ENCODE peak calls at places on chromosome 17, in five cellular contexts. One of them, this sample, is unnamed.

GRCh38 chr17:6853764-6854442 is 22.4 kb upstream of the TEKT1 start:
- DNase-seq in HCT116: peak
- DNase-seq in H1: peak
- DNase-seq in HepG2: peak
- DNase-seq in suprapubic skin: no peak
- DNase-seq in this sample: no peak

GRCh38 chr17:7114875-7115614 is 423 bp upstream of the ASGR2 start:
- DNase-seq in HCT116: no peak
- DNase-seq in H1: no peak
- DNase-seq in HepG2: peak
- DNase-seq in suprapubic skin: no peak
- DNase-seq in this sample: no peak

GRCh38 chr17:34519286-34519685 is 60.1 kb upstream of the TMEM132E start:
- DNase-seq in HepG2: peak
- DNase-seq in suprapubic skin: no peak
- DNase-seq in H1: peak
- DNase-seq in HCT116: no peak
- DNase-seq in this sample: no peak

GRCh38 chr17:1907818-1908698 is 78.3 kb downstream of the RPA1 start:
- DNase-seq in HepG2: no peak
- DNase-seq in suprapubic skin: no peak
- DNase-seq in H1: peak
- DNase-seq in HCT116: no peak
- DNase-seq in this sample: no peak

GRCh38 chr17:77164483-77165030 is 23.8 kb downstream of the SEC14L1 start:
- DNase-seq in HCT116: no peak
- DNase-seq in HepG2: peak
- DNase-seq in H1: no peak
- DNase-seq in suprapubic skin: no peak
- DNase-seq in this sample: no peak

GRCh38 chr17:27502526-27503324 is 46.5 kb downstream of the KSR1 start:
- DNase-seq in H1: no peak
- DNase-seq in suprapubic skin: no peak
- DNase-seq in HCT116: no peak
- DNase-seq in HepG2: no peak
- DNase-seq in this sample: no peak

GRCh38 chr17:62140836-62141235 is 75.8 kb upstream of the MED13 start:
- DNase-seq in H1: no peak
- DNase-seq in suprapubic skin: no peak
- DNase-seq in HepG2: no peak
- DNase-seq in HCT116: no peak
- DNase-seq in this sample: no peak

GRCh38 chr17:73591278-73592078 is 52.8 kb downstream of the SDK2 start:
- DNase-seq in HepG2: no peak
- DNase-seq in H1: no peak
- DNase-seq in HCT116: no peak
- DNase-seq in suprapubic skin: no peak
- DNase-seq in this sample: no peak

GRCh38 chr17:43367588-43368242 is 31.1 kb upstream of the ARL4D start:
- DNase-seq in HCT116: peak
- DNase-seq in suprapubic skin: no peak
- DNase-seq in HepG2: peak
- DNase-seq in H1: peak
- DNase-seq in this sample: no peak

GRCh38 chr17:43405861-43406260 is 7.1 kb downstream of the ARL4D start:
- DNase-seq in HCT116: no peak
- DNase-seq in HepG2: no peak
- DNase-seq in suprapubic skin: no peak
- DNase-seq in H1: no peak
- DNase-seq in this sample: no peak

GRCh38 chr17:72421128-72422092 is 300.6 kb downstream of the SOX9 start:
- DNase-seq in suprapubic skin: no peak
- DNase-seq in HCT116: peak
- DNase-seq in HepG2: peak
- DNase-seq in H1: no peak
- DNase-seq in this sample: no peak

GRCh38 chr17:35875439-35876139 is 4.6 kb downstream of the CCL5 start:
- DNase-seq in H1: no peak
- DNase-seq in suprapubic skin: no peak
- DNase-seq in HepG2: peak
- DNase-seq in HCT116: no peak
- DNase-seq in this sample: no peak

GRCh38 chr17:21209511-21210175 is 4.3 kb downstream of the TMEM11 start:
- DNase-seq in suprapubic skin: no peak
- DNase-seq in HCT116: no peak
- DNase-seq in H1: no peak
- DNase-seq in HepG2: no peak
- DNase-seq in this sample: no peak

GRCh38 chr17:74276051-74276476 is 2.0 kb downstream of the DNAI2 start:
- DNase-seq in H1: no peak
- DNase-seq in HepG2: no peak
- DNase-seq in HCT116: no peak
- DNase-seq in suprapubic skin: no peak
- DNase-seq in this sample: no peak

GRCh38 chr17:41906465-41907184 is 12.1 kb downstream of the ACLY start:
- DNase-seq in HepG2: no peak
- DNase-seq in HCT116: no peak
- DNase-seq in H1: no peak
- DNase-seq in suprapubic skin: no peak
- DNase-seq in this sample: no peak
- TF ChIP-seq POLR2AphosphoS5 in HepG2: no peak
- TF ChIP-seq POLR2AphosphoS5 in HCT116: no peak
- TF ChIP-seq POLR2AphosphoS5 in H1: no peak
- TF ChIP-seq POLR2AphosphoS5 in suprapubic skin: no peak
- TF ChIP-seq POLR2AphosphoS5 in this sample: no peak

DNA sequence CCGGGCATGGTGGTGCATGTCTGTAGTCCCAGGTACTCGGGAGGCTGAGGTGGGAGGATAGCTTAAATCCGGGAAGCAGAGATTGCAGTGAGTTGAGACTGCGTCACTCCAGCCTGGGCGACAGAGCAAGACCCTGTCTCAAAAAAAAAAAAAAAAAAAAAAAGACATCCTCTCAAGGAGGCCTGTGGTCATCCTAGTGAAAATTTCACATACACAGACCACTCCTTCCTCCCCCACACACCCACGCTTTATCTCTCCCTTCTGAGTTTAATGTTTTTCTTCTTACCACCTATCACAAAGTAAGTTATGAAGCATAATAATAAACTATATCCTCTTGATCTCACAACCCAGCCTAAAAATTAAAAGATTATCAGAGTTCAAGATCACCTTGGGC is 1.3 kb upstream of the NOL11 start:
- DNase-seq in HCT116: no peak
- DNase-seq in H1: no peak
- DNase-seq in suprapubic skin: no peak
- DNase-seq in HepG2: no peak
- DNase-seq in this sample: no peak
- TF ChIP-seq POLR2A in HCT116: no peak
- TF ChIP-seq POLR2A in H1: no peak
- TF ChIP-seq POLR2A in suprapubic skin: no peak
- TF ChIP-seq POLR2A in HepG2: no peak
- TF ChIP-seq POLR2A in this sample: no peak

GRCh38 chr17:82860606-82861392 is 21.0 kb upstream of the ZNF750 start:
- DNase-seq in H1: no peak
- DNase-seq in suprapubic skin: no peak
- DNase-seq in HCT116: no peak
- DNase-seq in HepG2: no peak
- DNase-seq in this sample: no peak

GRCh38 chr17:82859431-82860403 is 19.9 kb upstream of the ZNF750 start:
- DNase-seq in suprapubic skin: peak
- DNase-seq in HepG2: peak
- DNase-seq in H1: no peak
- DNase-seq in HCT116: peak
- DNase-seq in this sample: no peak

GRCh38 chr17:82861393-82861775 is 21.6 kb upstream of the ZNF750 start:
- DNase-seq in HCT116: no peak
- DNase-seq in suprapubic skin: no peak
- DNase-seq in H1: no peak
- DNase-seq in HepG2: no peak
- DNase-seq in this sample: no peak

GRCh38 chr17:82862191-82862590 is 22.4 kb upstream of the ZNF750 start:
- DNase-seq in H1: no peak
- DNase-seq in suprapubic skin: no peak
- DNase-seq in HepG2: no peak
- DNase-seq in HCT116: no peak
- DNase-seq in this sample: no peak

DNA sequence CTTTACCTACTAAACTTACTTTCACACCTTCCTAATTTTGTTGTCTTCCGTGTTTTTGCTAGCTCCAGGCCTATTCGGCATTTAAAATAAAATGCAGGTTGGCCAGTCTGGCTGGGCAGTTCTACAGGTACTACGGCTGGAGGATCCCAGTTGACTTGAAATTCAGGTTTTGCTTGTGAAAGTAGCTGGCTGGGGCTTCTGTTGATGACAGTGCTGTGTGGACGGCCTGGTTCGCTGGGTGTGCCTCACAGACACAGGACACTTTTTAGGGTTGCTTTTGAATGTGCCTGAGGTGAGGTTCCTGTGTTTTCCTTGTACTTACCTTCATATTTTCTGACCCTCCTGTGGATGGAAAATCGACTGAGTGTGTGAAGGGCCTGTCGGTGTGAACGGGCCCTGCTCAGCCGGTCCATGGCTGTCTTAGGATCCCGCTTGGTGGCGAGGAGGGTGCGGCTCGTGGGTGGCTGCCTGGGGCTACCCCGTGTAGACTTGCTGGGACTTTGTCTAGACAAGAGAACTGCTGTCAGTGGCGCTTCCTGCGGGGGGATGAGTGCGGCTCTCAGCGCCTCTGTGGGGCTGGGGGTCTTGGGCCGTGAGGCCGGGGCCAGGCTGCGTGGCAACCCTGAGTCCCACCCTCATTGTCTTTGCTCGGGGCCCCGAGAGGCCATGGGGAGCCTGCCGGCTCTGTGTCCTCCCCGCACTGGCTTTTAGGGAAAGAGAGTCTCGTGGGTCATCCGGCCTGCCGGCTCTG is 18.7 kb upstream of the ZNF750 start:
- DNase-seq in H1: no peak
- DNase-seq in suprapubic skin: peak
- DNase-seq in HepG2: no peak
- DNase-seq in HCT116: no peak
- DNase-seq in this sample: no peak
- TF ChIP-seq POLR2AphosphoS5 in H1: no peak
- TF ChIP-seq POLR2AphosphoS5 in suprapubic skin: no peak
- TF ChIP-seq POLR2AphosphoS5 in HepG2: no peak
- TF ChIP-seq POLR2AphosphoS5 in HCT116: no peak
- TF ChIP-seq POLR2AphosphoS5 in this sample: peak

DNA sequence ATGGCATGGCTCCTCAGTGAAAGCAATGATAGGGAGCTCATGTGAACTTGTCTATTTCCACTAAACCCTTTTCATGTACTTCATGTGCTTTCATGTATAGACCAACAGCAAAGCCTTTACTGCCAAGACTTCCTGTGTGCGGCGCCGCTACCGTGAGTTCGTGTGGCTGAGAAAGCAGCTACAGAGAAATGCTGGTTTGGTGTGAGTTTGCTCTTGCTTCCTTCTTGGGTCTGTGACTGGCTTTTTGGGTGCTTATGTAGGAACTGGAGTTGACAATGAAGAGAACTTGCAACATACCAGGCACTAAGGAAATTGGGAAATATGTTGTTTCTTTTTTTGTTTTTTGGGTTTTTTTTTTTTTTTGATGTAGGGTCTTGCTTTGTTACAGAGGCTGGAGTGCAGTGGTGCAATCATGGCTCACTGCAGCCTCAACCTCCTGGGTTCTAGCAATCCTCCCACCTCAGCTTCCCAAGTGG is 5.7 kb downstream of the SNX11 start:
- DNase-seq in HepG2: no peak
- DNase-seq in suprapubic skin: no peak
- DNase-seq in H1: no peak
- DNase-seq in HCT116: no peak
- DNase-seq in this sample: no peak
- TF ChIP-seq POLR2A in HepG2: no peak
- TF ChIP-seq POLR2A in suprapubic skin: no peak
- TF ChIP-seq POLR2A in H1: no peak
- TF ChIP-seq POLR2A in HCT116: no peak
- TF ChIP-seq POLR2A in this sample: no peak